ENCODE peak calls at places on chromosomes 13 and 19, in seven cellular contexts. One of them, this sample, is unnamed.

GRCh38 chr13:50672025-50672424 is 171.5 kb downstream of the DLEU7 start:
- DNase-seq in AG09319: no peak
- DNase-seq in omental fat pad: no peak
- DNase-seq in cardiac muscle cell: no peak
- DNase-seq in CD8-positive, alpha-beta T cell: no peak
- DNase-seq in thyroid gland: no peak
- DNase-seq in AG09309: no peak
- DNase-seq in this sample: no peak

GRCh38 chr19:1122972-1123363 is 19.2 kb downstream of the GPX4 start:
- DNase-seq in AG09319: peak; percentile 60
- DNase-seq in omental fat pad: peak; percentile 69
- DNase-seq in cardiac muscle cell: peak; percentile 86
- DNase-seq in CD8-positive, alpha-beta T cell: no peak
- DNase-seq in thyroid gland: peak; percentile 37
- DNase-seq in AG09309: no peak
- DNase-seq in this sample: no peak

GRCh38 chr19:5339470-5339949 is 1.1 kb downstream of the PTPRS start:
- DNase-seq in AG09319: no peak
- DNase-seq in omental fat pad: no peak
- DNase-seq in cardiac muscle cell: no peak
- DNase-seq in CD8-positive, alpha-beta T cell: peak; percentile 23
- DNase-seq in thyroid gland: no peak
- DNase-seq in AG09309: no peak
- DNase-seq in this sample: no peak

GRCh38 chr13:56019606-56020005 is 1121.1 kb upstream of the PRR20A start:
- DNase-seq in AG09319: no peak
- DNase-seq in omental fat pad: no peak
- DNase-seq in cardiac muscle cell: no peak
- DNase-seq in CD8-positive, alpha-beta T cell: no peak
- DNase-seq in thyroid gland: no peak
- DNase-seq in AG09309: no peak
- DNase-seq in this sample: no peak

GRCh38 chr13:71831716-71832115 is 35.3 kb downstream of the DACH1 start:
- DNase-seq in AG09319: no peak
- DNase-seq in omental fat pad: no peak
- DNase-seq in cardiac muscle cell: no peak
- DNase-seq in CD8-positive, alpha-beta T cell: no peak
- DNase-seq in thyroid gland: no peak
- DNase-seq in AG09309: no peak
- DNase-seq in this sample: no peak

GRCh38 chr13:19587635-19588300 is 26.4 kb upstream of the TPTE2 start:
- DNase-seq in AG09319: no peak
- DNase-seq in omental fat pad: no peak
- DNase-seq in cardiac muscle cell: peak; percentile 60
- DNase-seq in CD8-positive, alpha-beta T cell: no peak
- DNase-seq in thyroid gland: peak; percentile 5
- DNase-seq in AG09309: no peak
- DNase-seq in this sample: no peak

GRCh38 chr13:36789061-36789460 is 30.0 kb upstream of the RFXAP start:
- DNase-seq in AG09319: no peak
- DNase-seq in omental fat pad: no peak
- DNase-seq in cardiac muscle cell: no peak
- DNase-seq in CD8-positive, alpha-beta T cell: no peak
- DNase-seq in thyroid gland: no peak
- DNase-seq in AG09309: no peak
- DNase-seq in this sample: no peak

GRCh38 chr19:3683866-3684816 is 16.1 kb downstream of the PIP5K1C start:
- DNase-seq in AG09319: no peak
- DNase-seq in omental fat pad: no peak
- DNase-seq in cardiac muscle cell: peak; percentile 61
- DNase-seq in CD8-positive, alpha-beta T cell: no peak
- DNase-seq in thyroid gland: no peak
- DNase-seq in AG09309: no peak
- DNase-seq in this sample: no peak

GRCh38 chr13:34942732-34943674 is 933 bp downstream of the NBEA start:
- DNase-seq in AG09319: no peak
- DNase-seq in omental fat pad: no peak
- DNase-seq in cardiac muscle cell: peak; percentile 5
- DNase-seq in CD8-positive, alpha-beta T cell: peak; percentile 22
- DNase-seq in thyroid gland: peak; percentile 68
- DNase-seq in AG09309: no peak
- DNase-seq in this sample: no peak

GRCh38 chr19:2421581-2422306 is 5.6 kb downstream of the TIMM13 start:
- DNase-seq in AG09319: no peak
- DNase-seq in omental fat pad: no peak
- DNase-seq in cardiac muscle cell: no peak
- DNase-seq in CD8-positive, alpha-beta T cell: no peak
- DNase-seq in thyroid gland: no peak
- DNase-seq in AG09309: no peak
- DNase-seq in this sample: no peak

GRCh38 chr13:23020246-23020843 is 160.4 kb upstream of the SGCG start:
- DNase-seq in AG09319: peak; percentile 10
- DNase-seq in omental fat pad: no peak
- DNase-seq in cardiac muscle cell: peak; percentile 74
- DNase-seq in CD8-positive, alpha-beta T cell: peak; percentile 4
- DNase-seq in thyroid gland: peak; percentile 62
- DNase-seq in AG09309: peak; percentile 11
- DNase-seq in this sample: no peak

GRCh38 chr19:6476896-6477431 is 4.6 kb downstream of the DENND1C start:
- DNase-seq in AG09319: no peak
- DNase-seq in omental fat pad: no peak
- DNase-seq in cardiac muscle cell: no peak
- DNase-seq in CD8-positive, alpha-beta T cell: no peak
- DNase-seq in thyroid gland: no peak
- DNase-seq in AG09309: no peak
- DNase-seq in this sample: no peak

GRCh38 chr19:13884726-13885591 is 8.0 kb downstream of the NANOS3 start:
- DNase-seq in AG09319: no peak
- DNase-seq in omental fat pad: no peak
- DNase-seq in cardiac muscle cell: no peak
- DNase-seq in CD8-positive, alpha-beta T cell: no peak
- DNase-seq in thyroid gland: peak; percentile 73
- DNase-seq in AG09309: no peak
- DNase-seq in this sample: no peak

GRCh38 chr19:3161453-3161852 is 17.1 kb upstream of the S1PR4 start:
- DNase-seq in AG09319: no peak
- DNase-seq in omental fat pad: no peak
- DNase-seq in cardiac muscle cell: peak; percentile 33
- DNase-seq in CD8-positive, alpha-beta T cell: no peak
- DNase-seq in thyroid gland: no peak
- DNase-seq in AG09309: no peak
- DNase-seq in this sample: no peak

GRCh38 chr13:77733674-77734073 is 36.2 kb downstream of the SLAIN1 start:
- DNase-seq in AG09319: no peak
- DNase-seq in omental fat pad: no peak
- DNase-seq in cardiac muscle cell: no peak
- DNase-seq in CD8-positive, alpha-beta T cell: no peak
- DNase-seq in thyroid gland: no peak
- DNase-seq in AG09309: no peak
- DNase-seq in this sample: no peak

GRCh38 chr19:20964798-20965197 is 41.7 kb downstream of the ZNF85 start:
- DNase-seq in AG09319: no peak
- DNase-seq in omental fat pad: no peak
- DNase-seq in cardiac muscle cell: no peak
- DNase-seq in CD8-positive, alpha-beta T cell: no peak
- DNase-seq in thyroid gland: peak; percentile 26
- DNase-seq in AG09309: no peak
- DNase-seq in this sample: no peak

GRCh38 chr13:97226013-97226412 is 3.9 kb downstream of the MBNL2 start:
- DNase-seq in AG09319: no peak
- DNase-seq in omental fat pad: no peak
- DNase-seq in cardiac muscle cell: no peak
- DNase-seq in CD8-positive, alpha-beta T cell: no peak
- DNase-seq in thyroid gland: peak; percentile 8
- DNase-seq in AG09309: no peak
- DNase-seq in this sample: no peak

GRCh38 chr19:47157455-47158321 is 27.1 kb downstream of the SAE1 start:
- DNase-seq in AG09319: no peak
- DNase-seq in omental fat pad: no peak
- DNase-seq in cardiac muscle cell: peak; percentile 83
- DNase-seq in CD8-positive, alpha-beta T cell: peak; percentile 37
- DNase-seq in thyroid gland: peak; percentile 88
- DNase-seq in AG09309: no peak
- DNase-seq in this sample: no peak

GRCh38 chr13:47628666-47629065 is 372.4 kb downstream of the SUCLA2 start:
- DNase-seq in AG09319: no peak
- DNase-seq in omental fat pad: no peak
- DNase-seq in cardiac muscle cell: no peak
- DNase-seq in CD8-positive, alpha-beta T cell: no peak
- DNase-seq in thyroid gland: no peak
- DNase-seq in AG09309: peak; percentile 13
- DNase-seq in this sample: no peak

GRCh38 chr19:17526922-17527321 is 15.5 kb downstream of the PGLS start:
- DNase-seq in AG09319: no peak
- DNase-seq in omental fat pad: no peak
- DNase-seq in cardiac muscle cell: no peak
- DNase-seq in CD8-positive, alpha-beta T cell: no peak
- DNase-seq in thyroid gland: no peak
- DNase-seq in AG09309: no peak
- DNase-seq in this sample: no peak

GRCh38 chr13:63190742-63191141 is 1775.1 kb upstream of the PCDH20 start:
- DNase-seq in AG09319: no peak
- DNase-seq in omental fat pad: no peak
- DNase-seq in cardiac muscle cell: peak; percentile 22
- DNase-seq in CD8-positive, alpha-beta T cell: no peak
- DNase-seq in thyroid gland: no peak
- DNase-seq in AG09309: peak; percentile 24
- DNase-seq in this sample: no peak

DNA sequence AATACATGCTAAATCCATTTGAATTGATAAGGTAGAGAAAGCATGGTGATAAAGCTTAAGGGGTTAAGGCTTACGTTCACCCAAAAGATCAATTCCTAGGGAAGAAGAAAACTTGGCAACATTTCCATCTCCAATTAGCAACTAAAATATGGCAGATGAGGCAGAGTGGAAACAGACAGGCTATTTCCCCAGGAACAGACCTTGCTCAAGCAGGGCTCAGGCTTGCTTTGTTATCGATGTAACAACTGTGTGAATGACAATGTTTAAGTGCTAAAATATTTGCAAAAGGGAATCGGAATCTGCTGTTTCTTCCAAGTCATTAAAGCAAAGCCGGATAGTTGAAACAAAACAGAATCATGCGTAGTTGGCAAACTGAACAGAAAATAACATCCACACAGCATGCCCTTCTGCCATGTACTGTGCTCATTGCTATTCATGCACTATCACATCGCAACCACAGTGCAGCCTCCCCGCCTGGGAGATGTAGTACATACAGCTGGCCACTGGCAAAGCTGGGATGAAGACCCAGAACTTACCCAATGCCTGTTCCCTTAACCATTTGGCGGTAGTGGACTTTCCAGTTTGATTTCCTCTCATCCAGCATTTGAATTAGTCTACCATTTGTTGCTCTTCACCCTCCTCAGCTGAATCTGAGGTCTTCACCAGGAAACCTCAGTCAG is 799.1 kb downstream of the DIAPH3 start:
- DNase-seq in AG09319: no peak
- DNase-seq in omental fat pad: no peak
- DNase-seq in cardiac muscle cell: peak; percentile 36
- DNase-seq in CD8-positive, alpha-beta T cell: no peak
- DNase-seq in thyroid gland: no peak
- DNase-seq in AG09309: no peak
- DNase-seq in this sample: no peak
- TF ChIP-seq CTCF in AG09319: no peak
- TF ChIP-seq CTCF in omental fat pad: no peak
- TF ChIP-seq CTCF in cardiac muscle cell: no peak
- TF ChIP-seq CTCF in CD8-positive, alpha-beta T cell: no peak
- TF ChIP-seq CTCF in thyroid gland: no peak
- TF ChIP-seq CTCF in AG09309: no peak
- TF ChIP-seq CTCF in this sample: no peak

GRCh38 chr13:101202590-101202989 is 213.7 kb downstream of the NALCN start:
- DNase-seq in AG09319: no peak
- DNase-seq in omental fat pad: no peak
- DNase-seq in cardiac muscle cell: no peak
- DNase-seq in CD8-positive, alpha-beta T cell: no peak
- DNase-seq in thyroid gland: no peak
- DNase-seq in AG09309: no peak
- DNase-seq in this sample: no peak
- TF ChIP-seq CTCF in AG09319: no peak
- TF ChIP-seq CTCF in omental fat pad: no peak
- TF ChIP-seq CTCF in cardiac muscle cell: no peak
- TF ChIP-seq CTCF in CD8-positive, alpha-beta T cell: no peak
- TF ChIP-seq CTCF in thyroid gland: no peak
- TF ChIP-seq CTCF in AG09309: no peak
- TF ChIP-seq CTCF in this sample: no peak

DNA sequence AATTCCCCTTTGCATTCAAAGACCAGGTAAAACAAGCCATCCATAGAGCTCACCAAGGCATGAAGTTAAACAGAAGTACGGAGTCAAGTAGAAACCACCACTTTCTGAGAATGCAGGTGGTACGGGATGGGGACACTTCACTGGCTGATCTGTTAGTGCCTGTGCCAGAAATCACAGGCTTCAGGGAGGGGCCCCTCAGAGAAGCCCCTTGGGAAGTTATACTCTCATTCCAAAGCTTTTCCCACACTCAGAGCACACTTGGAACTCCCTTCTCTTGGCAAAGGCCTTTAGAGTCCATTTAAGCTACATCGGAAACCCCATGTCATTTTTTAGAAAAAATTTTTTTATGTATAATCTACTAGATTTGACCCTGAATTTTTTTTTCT is 80.7 kb upstream of the WASF3 start:
- DNase-seq in AG09319: no peak
- DNase-seq in omental fat pad: no peak
- DNase-seq in cardiac muscle cell: no peak
- DNase-seq in CD8-positive, alpha-beta T cell: no peak
- DNase-seq in thyroid gland: no peak
- DNase-seq in AG09309: no peak
- DNase-seq in this sample: no peak
- TF ChIP-seq CTCF in AG09319: no peak
- TF ChIP-seq CTCF in omental fat pad: no peak
- TF ChIP-seq CTCF in cardiac muscle cell: no peak
- TF ChIP-seq CTCF in CD8-positive, alpha-beta T cell: no peak
- TF ChIP-seq CTCF in thyroid gland: no peak
- TF ChIP-seq CTCF in AG09309: no peak
- TF ChIP-seq CTCF in this sample: no peak

GRCh38 chr19:34838753-34839431 is 65.9 kb upstream of the ZNF599 start:
- DNase-seq in AG09319: no peak
- DNase-seq in omental fat pad: no peak
- DNase-seq in cardiac muscle cell: peak; percentile 28
- DNase-seq in CD8-positive, alpha-beta T cell: peak; percentile 36
- DNase-seq in thyroid gland: no peak
- DNase-seq in AG09309: no peak
- DNase-seq in this sample: no peak

GRCh38 chr19:34841780-34842179 is 68.8 kb upstream of the ZNF599 start:
- DNase-seq in AG09319: no peak
- DNase-seq in omental fat pad: no peak
- DNase-seq in cardiac muscle cell: no peak
- DNase-seq in CD8-positive, alpha-beta T cell: no peak
- DNase-seq in thyroid gland: no peak
- DNase-seq in AG09309: no peak
- DNase-seq in this sample: no peak

GRCh38 chr19:34835952-34836351 is 62.9 kb upstream of the ZNF599 start:
- DNase-seq in AG09319: no peak
- DNase-seq in omental fat pad: no peak
- DNase-seq in cardiac muscle cell: no peak
- DNase-seq in CD8-positive, alpha-beta T cell: no peak
- DNase-seq in thyroid gland: no peak
- DNase-seq in AG09309: no peak
- DNase-seq in this sample: no peak

GRCh38 chr19:34837262-34837661 is 64.2 kb upstream of the ZNF599 start:
- DNase-seq in AG09319: no peak
- DNase-seq in omental fat pad: no peak
- DNase-seq in cardiac muscle cell: peak; percentile 33
- DNase-seq in CD8-positive, alpha-beta T cell: no peak
- DNase-seq in thyroid gland: peak; percentile 19
- DNase-seq in AG09309: no peak
- DNase-seq in this sample: no peak

GRCh38 chr19:34838248-34838647 is 65.2 kb upstream of the ZNF599 start:
- DNase-seq in AG09319: no peak
- DNase-seq in omental fat pad: no peak
- DNase-seq in cardiac muscle cell: peak; percentile 40
- DNase-seq in CD8-positive, alpha-beta T cell: no peak
- DNase-seq in thyroid gland: no peak
- DNase-seq in AG09309: no peak
- DNase-seq in this sample: no peak
- TF ChIP-seq CTCF in AG09319: no peak
- TF ChIP-seq CTCF in omental fat pad: no peak
- TF ChIP-seq CTCF in cardiac muscle cell: no peak
- TF ChIP-seq CTCF in CD8-positive, alpha-beta T cell: no peak
- TF ChIP-seq CTCF in thyroid gland: no peak
- TF ChIP-seq CTCF in AG09309: no peak
- TF ChIP-seq CTCF in this sample: no peak

This sample was measured in mesothelial cell of epicardium.